ENCODE peak calls at places on chromosome 17, in six cellular contexts. One of them, this sample, is unnamed. For H3K4me1, the result is how much of the 10 kb centered on the place peaks cover.

GRCh38 chr17:61461967-61462733 is 9.9 kb downstream of the TBX4 start:
- DNase-seq in tibial nerve: no peak
- DNase-seq in testis: no peak
- DNase-seq in HCT116: no peak
- DNase-seq in ascending aorta: no peak
- DNase-seq in esophagus squamous epithelium: no peak
- DNase-seq in this sample: no peak

GRCh38 chr17:14373587-14374259 is 72.8 kb downstream of the HS3ST3B1 start:
- DNase-seq in HCT116: no peak
- DNase-seq in ascending aorta: no peak
- DNase-seq in esophagus squamous epithelium: no peak
- DNase-seq in testis: no peak
- DNase-seq in tibial nerve: no peak
- DNase-seq in this sample: peak

GRCh38 chr17:81514735-81515529 is 2.3 kb upstream of the ACTG1 start:
- DNase-seq in esophagus squamous epithelium: no peak
- DNase-seq in ascending aorta: peak
- DNase-seq in tibial nerve: peak
- DNase-seq in HCT116: peak
- DNase-seq in testis: peak
- DNase-seq in this sample: no peak

GRCh38 chr17:2085648-2085949 is 30.7 kb downstream of the HIC1 start:
- DNase-seq in testis: no peak
- DNase-seq in HCT116: no peak
- DNase-seq in tibial nerve: peak
- DNase-seq in esophagus squamous epithelium: no peak
- DNase-seq in ascending aorta: no peak
- DNase-seq in this sample: no peak

GRCh38 chr17:76515291-76515949 is 14.2 kb upstream of the RHBDF2 start:
- DNase-seq in tibial nerve: peak
- DNase-seq in ascending aorta: peak
- DNase-seq in HCT116: no peak
- DNase-seq in esophagus squamous epithelium: no peak
- DNase-seq in testis: peak
- DNase-seq in this sample: no peak

GRCh38 chr17:74160656-74161500 is 42.6 kb upstream of the RPL38 start:
- DNase-seq in tibial nerve: no peak
- DNase-seq in testis: no peak
- DNase-seq in esophagus squamous epithelium: no peak
- DNase-seq in HCT116: no peak
- DNase-seq in ascending aorta: peak
- DNase-seq in this sample: no peak

GRCh38 chr17:78556812-78557211 is 20.4 kb downstream of the DNAH17 start:
- DNase-seq in esophagus squamous epithelium: no peak
- DNase-seq in ascending aorta: no peak
- DNase-seq in testis: no peak
- DNase-seq in tibial nerve: no peak
- DNase-seq in HCT116: no peak
- DNase-seq in this sample: no peak

GRCh38 chr17:10754109-10754508 is 24.3 kb upstream of the TMEM220 start:
- DNase-seq in esophagus squamous epithelium: no peak
- DNase-seq in testis: peak
- DNase-seq in HCT116: peak
- DNase-seq in tibial nerve: no peak
- DNase-seq in ascending aorta: no peak
- DNase-seq in this sample: peak

GRCh38 chr17:67027031-67027628 is 17.2 kb upstream of the CACNG1 start:
- DNase-seq in ascending aorta: no peak
- DNase-seq in HCT116: no peak
- DNase-seq in esophagus squamous epithelium: no peak
- DNase-seq in tibial nerve: no peak
- DNase-seq in testis: no peak
- DNase-seq in this sample: no peak

GRCh38 chr17:41518789-41519449 is at the start of gene KRT15:
- DNase-seq in ascending aorta: no peak
- DNase-seq in HCT116: no peak
- DNase-seq in testis: no peak
- DNase-seq in esophagus squamous epithelium: no peak
- DNase-seq in tibial nerve: no peak
- DNase-seq in this sample: peak

GRCh38 chr17:7045492-7046126 is 1.7 kb upstream of the SLC16A11 start:
- DNase-seq in tibial nerve: peak
- DNase-seq in esophagus squamous epithelium: no peak
- DNase-seq in testis: peak
- DNase-seq in ascending aorta: no peak
- DNase-seq in HCT116: peak
- DNase-seq in this sample: peak

GRCh38 chr17:30449480-30449879 is 27.7 kb upstream of the GOSR1 start:
- DNase-seq in testis: no peak
- DNase-seq in tibial nerve: no peak
- DNase-seq in HCT116: no peak
- DNase-seq in esophagus squamous epithelium: no peak
- DNase-seq in ascending aorta: no peak
- DNase-seq in this sample: no peak

GRCh38 chr17:3012926-3013581 is 50.4 kb downstream of the OR1D5 start:
- DNase-seq in ascending aorta: peak
- DNase-seq in HCT116: peak
- DNase-seq in tibial nerve: peak
- DNase-seq in testis: peak
- DNase-seq in esophagus squamous epithelium: no peak
- DNase-seq in this sample: no peak

GRCh38 chr17:13346081-13346533 is 255.6 kb downstream of the HS3ST3A1 start:
- DNase-seq in tibial nerve: no peak
- DNase-seq in esophagus squamous epithelium: no peak
- DNase-seq in HCT116: no peak
- DNase-seq in ascending aorta: no peak
- DNase-seq in testis: no peak
- DNase-seq in this sample: peak

GRCh38 chr17:73553311-73553710 is 90.9 kb downstream of the SDK2 start:
- DNase-seq in ascending aorta: no peak
- DNase-seq in tibial nerve: no peak
- DNase-seq in testis: no peak
- DNase-seq in HCT116: no peak
- DNase-seq in esophagus squamous epithelium: no peak
- DNase-seq in this sample: peak

GRCh38 chr17:30368896-30369720 is 9.6 kb upstream of the CPD start:
- DNase-seq in testis: no peak
- DNase-seq in ascending aorta: no peak
- DNase-seq in HCT116: no peak
- DNase-seq in esophagus squamous epithelium: no peak
- DNase-seq in tibial nerve: no peak
- DNase-seq in this sample: no peak

GRCh38 chr17:56594528-56595418 is 1.3 kb downstream of the NOG start:
- DNase-seq in esophagus squamous epithelium: no peak
- DNase-seq in ascending aorta: no peak
- DNase-seq in tibial nerve: no peak
- DNase-seq in testis: no peak
- DNase-seq in HCT116: no peak
- DNase-seq in this sample: peak

GRCh38 chr17:41617136-41617535 is 4.6 kb upstream of the KRT16 start:
- DNase-seq in HCT116: no peak
- DNase-seq in ascending aorta: no peak
- DNase-seq in esophagus squamous epithelium: no peak
- DNase-seq in tibial nerve: no peak
- DNase-seq in testis: no peak
- DNase-seq in this sample: no peak

GRCh38 chr17:78727476-78728229 is 54.4 kb downstream of the CYTH1 start:
- DNase-seq in HCT116: no peak
- DNase-seq in tibial nerve: no peak
- DNase-seq in esophagus squamous epithelium: no peak
- DNase-seq in ascending aorta: no peak
- DNase-seq in testis: no peak
- DNase-seq in this sample: no peak

GRCh38 chr17:7215652-7216139 is 3.9 kb downstream of the DLG4 start:
- DNase-seq in tibial nerve: no peak
- DNase-seq in esophagus squamous epithelium: no peak
- DNase-seq in HCT116: no peak
- DNase-seq in testis: no peak
- DNase-seq in ascending aorta: no peak
- DNase-seq in this sample: no peak

GRCh38 chr17:823501-823902 is 41.3 kb downstream of the MRM3 start:
- DNase-seq in ascending aorta: no peak
- DNase-seq in esophagus squamous epithelium: no peak
- DNase-seq in tibial nerve: no peak
- DNase-seq in HCT116: no peak
- DNase-seq in testis: no peak
- DNase-seq in this sample: no peak

GRCh38 chr17:63531022-63531965 is 8.1 kb downstream of the KCNH6 start:
- DNase-seq in testis: no peak
- DNase-seq in ascending aorta: no peak
- DNase-seq in tibial nerve: no peak
- DNase-seq in HCT116: no peak
- DNase-seq in esophagus squamous epithelium: no peak
- DNase-seq in this sample: no peak

GRCh38 chr17:58325976-58326468 is 2.6 kb downstream of the TSPOAP1 start:
- DNase-seq in esophagus squamous epithelium: no peak
- DNase-seq in tibial nerve: no peak
- DNase-seq in HCT116: no peak
- DNase-seq in testis: no peak
- DNase-seq in ascending aorta: no peak
- DNase-seq in this sample: no peak
- H3K27ac ChIP-seq in esophagus squamous epithelium: no peak
- H3K27ac ChIP-seq in tibial nerve: no peak
- H3K27ac ChIP-seq in HCT116: no peak
- H3K27ac ChIP-seq in testis: no peak
- H3K27ac ChIP-seq in ascending aorta: no peak
- H3K27ac ChIP-seq in this sample: no peak

DNA sequence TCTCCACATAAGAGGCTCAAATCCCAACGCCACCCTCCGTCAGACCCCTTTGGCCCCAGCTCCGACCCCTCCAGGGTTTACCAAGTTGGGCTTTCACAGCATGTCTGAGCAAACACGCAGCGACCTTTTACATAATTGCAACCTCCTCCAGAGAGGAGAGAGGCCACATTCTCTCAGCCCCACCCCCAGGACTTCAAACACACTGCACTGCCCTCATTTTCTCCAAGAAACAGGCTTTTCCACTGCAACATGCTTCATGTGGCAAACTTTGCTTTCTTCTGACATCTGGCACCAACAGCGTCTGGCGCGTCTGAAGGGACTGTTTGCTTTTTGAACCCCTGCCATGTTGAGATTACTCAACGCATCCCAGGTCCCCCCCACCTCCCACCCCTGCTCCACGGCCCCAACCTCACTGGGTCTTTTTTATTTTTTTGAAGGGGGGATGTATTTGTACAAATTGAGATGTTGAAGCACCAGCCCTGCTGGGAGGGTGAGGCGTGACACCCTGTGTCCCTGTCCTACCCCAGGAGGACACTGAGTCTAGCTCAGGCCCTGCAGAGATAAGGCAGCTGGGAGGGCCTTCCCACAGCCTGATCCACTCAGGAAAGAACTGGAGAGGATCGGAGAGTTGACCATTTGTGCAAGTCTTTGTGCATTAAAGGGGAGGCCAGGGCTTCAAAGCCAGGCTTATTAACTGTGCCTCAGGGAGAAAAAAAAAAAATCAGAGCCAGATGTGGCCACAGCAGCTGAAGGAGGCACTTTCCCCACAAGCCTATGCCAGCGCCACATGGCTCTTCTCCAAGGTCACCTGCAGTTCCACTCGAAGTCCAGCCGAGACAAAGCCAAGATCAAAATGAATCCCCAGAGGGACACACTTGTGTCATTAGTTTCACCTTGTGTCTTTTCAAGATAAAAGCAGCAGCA is 29.7 kb downstream of the AXIN2 start:
- DNase-seq in HCT116: no peak
- DNase-seq in tibial nerve: peak
- DNase-seq in ascending aorta: no peak
- DNase-seq in testis: peak
- DNase-seq in esophagus squamous epithelium: no peak
- DNase-seq in this sample: no peak
- H3K4me1 ChIP-seq in HCT116: under half
- H3K4me1 ChIP-seq in tibial nerve: under half
- H3K4me1 ChIP-seq in ascending aorta: under half
- H3K4me1 ChIP-seq in testis: under half
- H3K4me1 ChIP-seq in esophagus squamous epithelium: under half
- H3K4me1 ChIP-seq in this sample: under half

GRCh38 chr17:82630212-82630611 is 18.0 kb downstream of the WDR45B start:
- DNase-seq in ascending aorta: no peak
- DNase-seq in testis: no peak
- DNase-seq in HCT116: no peak
- DNase-seq in esophagus squamous epithelium: no peak
- DNase-seq in tibial nerve: no peak
- DNase-seq in this sample: no peak

GRCh38 chr17:82627827-82628226 is 20.4 kb downstream of the WDR45B start:
- DNase-seq in HCT116: no peak
- DNase-seq in esophagus squamous epithelium: no peak
- DNase-seq in testis: no peak
- DNase-seq in ascending aorta: no peak
- DNase-seq in tibial nerve: no peak
- DNase-seq in this sample: no peak

GRCh38 chr17:82629748-82630147 is 18.5 kb downstream of the WDR45B start:
- DNase-seq in ascending aorta: no peak
- DNase-seq in HCT116: no peak
- DNase-seq in tibial nerve: no peak
- DNase-seq in esophagus squamous epithelium: no peak
- DNase-seq in testis: no peak
- DNase-seq in this sample: no peak

GRCh38 chr17:82623707-82624106 is 24.5 kb downstream of the WDR45B start:
- DNase-seq in testis: no peak
- DNase-seq in ascending aorta: no peak
- DNase-seq in tibial nerve: no peak
- DNase-seq in HCT116: no peak
- DNase-seq in esophagus squamous epithelium: no peak
- DNase-seq in this sample: no peak

GRCh38 chr17:82627405-82627804 is 20.8 kb downstream of the WDR45B start:
- DNase-seq in tibial nerve: no peak
- DNase-seq in HCT116: no peak
- DNase-seq in esophagus squamous epithelium: no peak
- DNase-seq in testis: no peak
- DNase-seq in ascending aorta: no peak
- DNase-seq in this sample: no peak
- H3K27ac ChIP-seq in tibial nerve: no peak
- H3K27ac ChIP-seq in HCT116: no peak
- H3K27ac ChIP-seq in esophagus squamous epithelium: peak
- H3K27ac ChIP-seq in testis: no peak
- H3K27ac ChIP-seq in ascending aorta: no peak
- H3K27ac ChIP-seq in this sample: no peak

DNA sequence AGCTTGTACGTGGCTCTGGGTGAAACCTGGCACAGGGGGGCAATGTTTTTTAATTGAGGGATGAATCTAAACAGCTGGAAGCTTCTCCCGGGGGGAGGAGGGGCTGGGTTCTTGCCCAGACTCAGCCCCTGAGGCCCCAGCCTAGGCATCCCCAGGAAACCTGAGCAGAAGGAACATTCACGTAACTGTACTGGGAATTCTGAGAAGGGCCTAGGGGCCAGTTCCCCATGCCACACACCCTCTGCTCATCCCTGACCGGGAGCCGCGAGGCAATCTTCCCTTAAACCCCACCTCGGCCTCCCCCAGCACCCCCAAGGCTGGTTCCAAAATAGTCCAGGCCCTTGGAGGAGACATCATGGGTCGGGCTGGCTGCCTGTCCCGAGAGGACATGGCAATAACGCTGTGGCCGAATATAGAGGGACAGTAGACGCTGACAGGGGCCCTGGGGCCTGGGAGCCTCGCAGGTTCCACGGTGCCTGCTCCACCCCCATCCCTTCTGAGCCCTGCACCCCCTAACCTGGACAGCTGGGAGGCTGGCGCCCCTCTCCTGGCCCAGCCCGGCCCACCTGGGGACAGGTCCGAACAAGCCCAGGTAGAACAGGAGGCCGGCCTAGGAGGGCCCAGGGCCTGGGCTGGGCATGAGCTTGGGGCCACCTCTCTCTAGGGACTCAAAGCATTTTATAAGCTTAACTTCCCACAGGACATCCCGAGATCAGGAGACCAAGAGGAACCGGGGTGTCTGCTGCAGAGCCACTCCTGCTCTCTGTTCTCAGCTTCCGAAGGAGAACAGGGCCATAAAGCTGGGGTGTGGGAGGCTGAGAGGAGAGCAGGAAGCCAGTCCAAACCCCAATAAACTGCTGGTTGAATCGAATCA is 83.2 kb upstream of the TOB1 start:
- DNase-seq in tibial nerve: no peak
- DNase-seq in testis: no peak
- DNase-seq in esophagus squamous epithelium: no peak
- DNase-seq in ascending aorta: peak
- DNase-seq in HCT116: no peak
- DNase-seq in this sample: no peak
- H3K4me1 ChIP-seq in tibial nerve: under half
- H3K4me1 ChIP-seq in testis: under half
- H3K4me1 ChIP-seq in esophagus squamous epithelium: under half
- H3K4me1 ChIP-seq in ascending aorta: under half
- H3K4me1 ChIP-seq in HCT116: half or more
- H3K4me1 ChIP-seq in this sample: under half